ENCODE peak calls at places on chromosomes 3 and 15, in four cellular contexts. D, A, M and T are unnamed samples.

GRCh38 chr15:70199601-70200000 is 101.9 kb upstream of the TLE3 start:
- DNase-seq in A (no peak), M (no peak), D (no peak), T (peak; percentile 77)

GRCh38 chr3:23811117-23811487 is 5.3 kb downstream of the UBE2E1 start:
- DNase-seq in A (peak; percentile 17), M (no peak), D (no peak), T (no peak)

GRCh38 chr15:88394553-88395159 is 72.5 kb downstream of the MRPL46 start:
- DNase-seq in A (no peak), D (no peak), M (no peak), T (no peak)

GRCh38 chr3:20043398-20043797 is 3.2 kb downstream of the KAT2B start:
- DNase-seq in A (no peak), M (no peak), D (no peak), T (no peak)

GRCh38 chr3:188278717-188279324 is 124.9 kb downstream of the LPP start:
- DNase-seq in D (no peak), M (no peak), A (no peak), T (no peak)

GRCh38 chr3:73419179-73419803 is 205.4 kb downstream of the PDZRN3 start:
- DNase-seq in A (no peak), D (no peak), M (no peak), T (no peak)

GRCh38 chr3:122493296-122493695 is 21.4 kb downstream of the KPNA1 start:
- DNase-seq in M (no peak), D (no peak), A (no peak), T (no peak)

GRCh38 chr3:72492240-72492639 is 356.0 kb downstream of the SHQ1 start:
- DNase-seq in D (no peak), A (no peak), M (no peak), T (no peak)

GRCh38 chr15:64895285-64896065 is 16.2 kb upstream of the ANKDD1A start:
- DNase-seq in D (peak; percentile 77), M (no peak), A (no peak), T (no peak)

GRCh38 chr3:130699765-130700164 is 46.9 kb downstream of the PIK3R4 start:
- DNase-seq in A (peak; percentile 30), D (no peak), M (peak; percentile 12), T (no peak)

GRCh38 chr3:81302045-81302444 is 459.4 kb downstream of the GBE1 start:
- DNase-seq in A (peak; percentile 48), D (no peak), M (peak; percentile 35), T (peak; percentile 77)

GRCh38 chr3:101828289-101828688 is 21.0 kb upstream of the NFKBIZ start:
- DNase-seq in A (no peak), D (no peak), M (no peak), T (no peak)

GRCh38 chr3:195133462-195133861 is 137.5 kb downstream of the XXYLT1 start:
- DNase-seq in A (no peak), D (no peak), M (no peak), T (no peak)

GRCh38 chr15:61978225-61978624 is 82.0 kb downstream of the VPS13C start:
- DNase-seq in M (no peak), D (no peak), A (no peak), T (no peak)

GRCh38 chr15:31361764-31362120 is 35.1 kb downstream of the KLF13 start:
- DNase-seq in D (no peak), A (no peak), M (no peak), T (peak; percentile 55)

GRCh38 chr3:187242435-187242834 is 45.1 kb downstream of the RTP1 start:
- DNase-seq in D (no peak), A (no peak), M (no peak), T (no peak)

GRCh38 chr15:82544431-82544830 is 4.2 kb upstream of the RPS17 start:
- DNase-seq in D (no peak), M (no peak), A (no peak), T (no peak)

GRCh38 chr15:63173116-63173470 is 15.8 kb upstream of the RPS27L start:
- DNase-seq in M (no peak), D (no peak), A (no peak), T (no peak)

GRCh38 chr3:131053021-131053420 is 26.3 kb downstream of the NEK11 start:
- DNase-seq in M (no peak), A (no peak), D (no peak), T (peak; percentile 29)

GRCh38 chr15:92634046-92634445 is 21.5 kb downstream of the FAM174B start:
- DNase-seq in D (no peak), M (no peak), A (no peak), T (no peak)

GRCh38 chr3:2354702-2355101 is 256.0 kb downstream of the CNTN4 start:
- DNase-seq in D (no peak), M (no peak), A (no peak), T (peak; percentile 60)

GRCh38 chr3:24145981-24146822 is 201.1 kb downstream of the NR1D2 start:
- DNase-seq in M (no peak), D (no peak), A (no peak), T (no peak)

GRCh38 chr15:42012937-42013482 is 7.8 kb downstream of the PLA2G4E start:
- DNase-seq in M (no peak), A (no peak), D (no peak), T (no peak)

GRCh38 chr3:111668912-111669488 is 73.9 kb upstream of the ZBED2 start:
- DNase-seq in A (peak; percentile 50), D (no peak), M (peak; percentile 9), T (peak; percentile 48)

GRCh38 chr15:44584162-44584749 is 47.3 kb downstream of the EIF3J start:
- DNase-seq in M (no peak), A (peak; percentile 36), D (no peak), T (peak; percentile 43)

GRCh38 chr15:60076582-60077263 is 72.6 kb downstream of the FOXB1 start:
- DNase-seq in M (no peak), A (no peak), D (no peak), T (no peak)

GRCh38 chr3:69809076-69809835 is 70.0 kb downstream of the MITF start:
- DNase-seq in M (no peak), D (no peak), A (no peak), T (no peak)

DNA sequence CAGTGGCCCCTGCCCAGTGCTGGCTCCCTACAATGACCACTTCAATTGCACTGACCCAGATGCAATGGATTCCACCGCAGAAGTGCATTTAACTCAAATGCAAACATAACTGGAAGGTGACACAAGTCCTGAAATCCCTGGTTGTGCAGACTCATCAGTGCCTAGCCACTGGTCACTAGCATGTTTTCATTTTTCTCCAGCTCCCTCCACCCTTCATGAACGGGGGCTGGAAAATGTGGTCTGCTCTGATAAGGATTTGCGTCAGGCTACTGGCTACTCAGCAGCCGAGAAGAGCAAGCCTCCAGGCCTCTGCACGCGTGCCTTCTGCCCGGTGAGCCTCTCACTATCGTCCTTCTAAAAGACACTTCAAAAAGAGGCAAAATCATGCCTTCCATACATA is 27.4 kb upstream of the FURIN start:
- DNase-seq in D (no peak), A (peak; percentile 41), M (peak; percentile 96), T (peak; percentile 72)
- TF ChIP-seq NFIC in D (no peak), A (no peak), M (peak; percentile 82), T (no peak)

DNA sequence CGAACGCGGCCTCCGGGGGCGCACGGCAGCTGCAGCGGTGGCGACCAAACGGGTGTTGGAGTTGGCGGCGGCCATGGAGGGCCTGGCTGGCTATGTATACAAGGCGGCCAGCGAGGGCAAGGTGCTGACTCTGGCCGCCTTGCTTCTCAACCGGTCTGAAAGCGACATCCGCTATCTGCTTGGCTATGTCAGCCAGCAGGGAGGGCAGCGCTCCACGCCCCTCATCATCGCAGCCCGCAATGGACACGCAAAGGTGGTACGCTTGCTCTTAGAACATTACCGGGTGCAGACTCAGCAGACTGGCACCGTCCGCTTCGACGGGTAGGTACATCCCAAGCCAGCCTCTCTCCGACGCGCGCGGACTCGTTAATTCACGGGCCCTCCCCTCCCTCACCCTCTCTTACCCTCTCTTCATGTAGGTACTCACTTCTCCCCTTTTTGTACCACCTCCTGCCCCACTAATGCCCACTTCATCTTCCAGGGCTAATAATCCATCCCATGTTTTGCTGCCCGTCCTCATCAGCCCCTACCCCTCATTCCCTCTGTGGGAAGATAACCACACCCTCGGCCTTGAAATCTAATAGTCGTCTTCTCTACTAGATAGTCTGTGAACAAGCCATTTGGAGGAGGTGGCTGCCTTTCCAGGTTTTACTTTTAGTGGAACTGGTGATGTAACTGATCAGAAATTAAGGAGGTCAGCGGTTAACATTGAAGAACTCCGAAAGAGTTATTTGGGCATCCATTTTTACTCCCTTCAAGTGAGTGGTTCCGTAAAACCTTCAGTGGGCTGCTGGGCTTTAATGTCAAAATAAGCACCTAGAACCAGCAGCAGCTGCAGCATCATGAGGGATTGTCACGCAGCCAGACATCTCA is 1.0 kb downstream of the FEM1B start:
- DNase-seq in M (no peak), A (peak; percentile 65), D (no peak), T (peak; percentile 53)
- TF ChIP-seq NFIC in M (no peak), A (no peak), D (no peak), T (no peak)

GRCh38 chr3:114333923-114334240 is 40.1 kb downstream of the TIGIT start:
- DNase-seq in M (no peak), D (no peak), A (no peak), T (no peak)

GRCh38 chr3:114331710-114332109 is 37.9 kb downstream of the TIGIT start:
- DNase-seq in A (no peak), M (no peak), D (no peak), T (no peak)

GRCh38 chr3:114332342-114333179 is 38.7 kb downstream of the TIGIT start:
- DNase-seq in D (no peak), A (no peak), M (no peak), T (no peak)

GRCh38 chr3:114331007-114331406 is 37.2 kb downstream of the TIGIT start:
- DNase-seq in M (no peak), D (no peak), A (peak; percentile 28), T (no peak)

GRCh38 chr3:114333180-114333922 is 39.5 kb downstream of the TIGIT start:
- DNase-seq in A (no peak), M (no peak), D (no peak), T (no peak)
- TF ChIP-seq NFIC in A (no peak), M (no peak), D (no peak), T (no peak)

GRCh38 chr3:196238612-196239190 is 22.4 kb downstream of the SLC51A start:
- DNase-seq in D (no peak), M (no peak), A (no peak), T (no peak)
- TF ChIP-seq NFIC in D (no peak), M (no peak), A (no peak), T (no peak)

DNA sequence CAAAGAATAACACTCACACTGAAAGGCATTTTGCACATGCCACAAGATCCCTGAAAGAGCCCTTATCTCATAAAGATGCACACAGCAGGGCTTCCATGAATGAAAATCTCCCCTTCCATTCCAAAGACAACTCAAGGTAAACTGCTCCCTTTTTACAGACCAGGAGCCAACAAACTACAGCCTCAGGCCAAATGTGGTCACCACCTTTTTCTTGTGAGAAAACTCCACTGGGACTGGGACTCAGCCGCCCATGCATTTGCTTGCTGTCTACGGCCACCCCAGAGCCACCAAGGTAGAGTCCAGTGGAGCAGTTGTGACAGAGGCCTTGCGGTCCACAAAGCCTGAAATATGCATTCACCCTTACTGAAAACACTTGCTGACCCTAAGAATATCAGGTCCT is 334.8 kb downstream of the OCA2 start:
- DNase-seq in D (no peak), A (no peak), M (no peak), T (no peak)
- TF ChIP-seq NFIC in D (no peak), A (no peak), M (no peak), T (no peak)

DNA sequence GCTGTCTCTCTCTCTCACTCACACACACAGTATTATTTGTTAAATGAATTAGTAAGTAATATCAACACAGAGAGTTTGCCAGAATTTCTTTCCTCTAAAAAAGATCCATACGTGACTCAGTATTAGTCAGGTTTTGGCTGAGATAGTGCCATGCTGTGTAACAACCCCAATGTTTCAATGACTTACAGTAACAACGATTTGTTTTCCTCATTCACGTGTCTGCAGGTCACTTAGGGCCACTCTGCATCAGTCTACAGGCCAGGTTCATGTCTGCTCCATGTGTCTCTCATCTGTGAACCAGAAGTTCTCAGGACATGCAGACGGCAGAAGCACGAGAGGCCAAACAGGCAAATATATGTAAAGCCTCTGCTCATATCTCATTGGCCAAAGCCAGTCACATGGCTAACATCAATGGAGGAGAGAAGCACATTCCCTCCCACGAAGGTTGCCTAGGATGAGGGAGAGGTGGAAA is 62.4 kb downstream of the DCLK3 start:
- DNase-seq in A (no peak), D (no peak), M (peak; percentile 38), T (no peak)
- TF ChIP-seq NFIC in A (no peak), D (no peak), M (no peak), T (peak; percentile 73)